ENCODE peak calls at places on chromosomes 13 and 19, in four cellular contexts. A is substantia nigra, V is NCI-H2107, U is DMS153. H is an unnamed sample.

GRCh38 chr13:48319458-48320395 is 16.2 kb downstream of the RB1 start:
- DNase-seq in V (no peak), A (no peak), U (no peak), H (no peak)

GRCh38 chr19:38506723-38507550 is 73.4 kb downstream of the RYR1 start:
- DNase-seq in V (no peak), A (no peak), U (peak), H (no peak)

GRCh38 chr13:98482476-98483444 is 94.1 kb downstream of the STK24 start:
- DNase-seq in A (peak), V (no peak), U (no peak), H (peak)

GRCh38 chr19:16066611-16067104 is 9.6 kb upstream of the TPM4 start:
- DNase-seq in V (no peak), A (no peak), U (no peak), H (peak)

GRCh38 chr19:38061294-38061693 is 154.3 kb downstream of the SIPA1L3 start:
- DNase-seq in V (no peak), A (no peak), U (no peak), H (peak)

GRCh38 chr13:55244991-55245644 is 1895.6 kb upstream of the PRR20A start:
- DNase-seq in A (no peak), U (no peak), V (no peak), H (no peak)

GRCh38 chr13:35468195-35468594 is 8.3 kb downstream of the MAB21L1 start:
- DNase-seq in U (no peak), A (no peak), V (no peak), H (peak)

GRCh38 chr19:2780284-2780683 is 2.8 kb downstream of the SGTA start:
- DNase-seq in A (no peak), U (no peak), V (no peak), H (no peak)

GRCh38 chr13:27851481-27851880 is 59.2 kb downstream of the GSX1 start:
- DNase-seq in A (no peak), V (no peak), U (no peak), H (no peak)

GRCh38 chr13:91690944-91691343 is 292.5 kb downstream of the GPC5 start:
- DNase-seq in V (no peak), A (no peak), U (no peak), H (no peak)

GRCh38 chr19:6198896-6199239 is 63.4 kb downstream of the ACSBG2 start:
- DNase-seq in U (no peak), V (no peak), A (no peak), H (no peak)

GRCh38 chr19:18456974-18457373 is 19.0 kb upstream of the ISYNA1 start:
- DNase-seq in U (no peak), V (no peak), A (peak), H (no peak)

GRCh38 chr19:38862321-38863059 is 12.7 kb upstream of the HNRNPL start:
- DNase-seq in V (peak), U (peak), A (no peak), H (peak)

GRCh38 chr13:23634897-23635296 is 64.7 kb downstream of the TNFRSF19 start:
- DNase-seq in U (no peak), V (no peak), A (no peak), H (no peak)

GRCh38 chr19:11944656-11945055 is 19.7 kb downstream of the ZNF700 start:
- DNase-seq in A (no peak), V (no peak), U (no peak), H (no peak)

GRCh38 chr13:106523566-106523965 is 11.9 kb downstream of the EFNB2 start:
- DNase-seq in V (no peak), U (no peak), A (no peak), H (no peak)

GRCh38 chr19:17328517-17329060 is 6.1 kb downstream of the ANO8 start:
- DNase-seq in V (no peak), U (no peak), A (no peak), H (no peak)

GRCh38 chr13:20713751-20714150 is 10.3 kb downstream of the IL17D start:
- DNase-seq in A (no peak), U (no peak), V (no peak), H (no peak)

GRCh38 chr19:2602391-2603181 is 99.9 kb downstream of the GNG7 start:
- DNase-seq in U (no peak), A (peak), V (no peak), H (peak)

GRCh38 chr19:57465680-57466381 is 8.9 kb upstream of the VN1R1 start:
- DNase-seq in V (no peak), A (no peak), U (no peak), H (peak)

GRCh38 chr13:21012841-21013681 is 48.3 kb downstream of the LATS2 start:
- DNase-seq in U (no peak), V (no peak), A (no peak), H (peak)

GRCh38 chr13:33403807-33404362 is 118.3 kb upstream of the STARD13 start:
- DNase-seq in A (no peak), V (no peak), U (no peak), H (no peak)

GRCh38 chr19:44752816-44753618 is 4.5 kb downstream of the BCL3 start:
- DNase-seq in V (peak), U (peak), A (no peak), H (peak)

GRCh38 chr19:44112802-44113137 is 429 bp upstream of the ZNF225 start:
- DNase-seq in A (no peak), U (no peak), V (no peak), H (no peak)

GRCh38 chr19:48964205-48965032 is 690 bp upstream of the FTL start:
- DNase-seq in V (no peak), A (no peak), U (no peak), H (peak)

GRCh38 chr19:14070268-14071050 is 2.1 kb upstream of the MISP3 start:
- DNase-seq in U (no peak), A (no peak), V (no peak), H (no peak)

H was measured in fibroblast of lung.